ENCODE peak calls at places on chromosomes 2 and 18, in five cellular contexts. U, B, A, Y and M are unnamed samples.

GRCh38 chr2:158507141-158507540 is 50.4 kb downstream of the PKP4 start:
- DNase-seq in U (no peak), B (no peak), A (no peak), Y (no peak), M (no peak)

GRCh38 chr18:22113144-22113813 is 56.1 kb upstream of the GATA6 start:
- DNase-seq in U (no peak), B (no peak), A (no peak), Y (no peak), M (no peak)

GRCh38 chr18:48519431-48520100 is 19.3 kb upstream of the CTIF start:
- DNase-seq in U (no peak), B (no peak), A (no peak), Y (no peak), M (no peak)

GRCh38 chr2:88591684-88592083 is 35.6 kb downstream of the EIF2AK3 start:
- DNase-seq in U (no peak), B (no peak), A (no peak), Y (no peak), M (no peak)

GRCh38 chr2:65686928-65687521 is 254.6 kb upstream of the SPRED2 start:
- DNase-seq in U (no peak), B (no peak), A (no peak), Y (no peak), M (peak; percentile 61)

GRCh38 chr2:59277656-59278055 is 1036.5 kb upstream of the FANCL start:
- DNase-seq in U (no peak), B (no peak), A (no peak), Y (no peak), M (no peak)

GRCh38 chr2:33205693-33206434 is 259.1 kb downstream of the LTBP1 start:
- DNase-seq in U (no peak), B (no peak), A (no peak), Y (no peak), M (no peak)

GRCh38 chr2:235358981-235359471 is 134.8 kb upstream of the AGAP1 start:
- DNase-seq in U (no peak), B (peak; percentile 24), A (no peak), Y (no peak), M (no peak)